ENCODE peak calls at places on chromosomes 7 and 10, in eight cellular contexts. One of them, this sample, is unnamed.
A peak's percentile ranks its signal among the peaks of the same experiment; 100 is the strongest.

GRCh38 chr10:61097026-61097425 is 153.0 kb upstream of the RHOBTB1 start:
- DNase-seq in activated gamma-delta T cell: no peak
- DNase-seq in CD8-positive, alpha-beta memory T cell: no peak
- DNase-seq in AG04450: no peak
- DNase-seq in activated T-cell treated with anti-CD3 and anti-CD28 coated beads, Interleukin-2, amount 50 U/mL, for 24 hours: no peak
- DNase-seq in lung: no peak
- DNase-seq in mesendoderm: no peak
- DNase-seq in stimulated activated CD4-positive, alpha-beta T cell treated with anti-CD3 and anti-CD28 coated beads, TNF-alpha, amount 100 ng/mL, for 24 hours: no peak
- DNase-seq in this sample: no peak

GRCh38 chr7:137937202-137937560 is 64.7 kb downstream of the CREB3L2 start:
- DNase-seq in CD8-positive, alpha-beta memory T cell: no peak
- DNase-seq in lung: no peak
- DNase-seq in stimulated activated CD4-positive, alpha-beta T cell treated with anti-CD3 and anti-CD28 coated beads, TNF-alpha, amount 100 ng/mL, for 24 hours: no peak
- DNase-seq in activated T-cell treated with anti-CD3 and anti-CD28 coated beads, Interleukin-2, amount 50 U/mL, for 24 hours: no peak
- DNase-seq in activated gamma-delta T cell: no peak
- DNase-seq in mesendoderm: no peak
- DNase-seq in AG04450: no peak
- DNase-seq in this sample: peak; percentile 78

GRCh38 chr7:130141161-130141857 is 63.9 kb downstream of the TMEM209 start:
- DNase-seq in stimulated activated CD4-positive, alpha-beta T cell treated with anti-CD3 and anti-CD28 coated beads, TNF-alpha, amount 100 ng/mL, for 24 hours: peak; percentile 32
- DNase-seq in lung: peak; percentile 89
- DNase-seq in CD8-positive, alpha-beta memory T cell: peak; percentile 53
- DNase-seq in activated T-cell treated with anti-CD3 and anti-CD28 coated beads, Interleukin-2, amount 50 U/mL, for 24 hours: peak; percentile 73
- DNase-seq in AG04450: peak; percentile 18
- DNase-seq in mesendoderm: peak; percentile 96
- DNase-seq in activated gamma-delta T cell: no peak
- DNase-seq in this sample: peak; percentile 94

GRCh38 chr7:25549315-25549933 is 321.1 kb upstream of the NPVF start:
- DNase-seq in activated T-cell treated with anti-CD3 and anti-CD28 coated beads, Interleukin-2, amount 50 U/mL, for 24 hours: no peak
- DNase-seq in AG04450: no peak
- DNase-seq in activated gamma-delta T cell: no peak
- DNase-seq in mesendoderm: no peak
- DNase-seq in stimulated activated CD4-positive, alpha-beta T cell treated with anti-CD3 and anti-CD28 coated beads, TNF-alpha, amount 100 ng/mL, for 24 hours: no peak
- DNase-seq in CD8-positive, alpha-beta memory T cell: no peak
- DNase-seq in lung: no peak
- DNase-seq in this sample: no peak

GRCh38 chr10:103854265-103854686 is 1.1 kb downstream of the SH3PXD2A start:
- DNase-seq in stimulated activated CD4-positive, alpha-beta T cell treated with anti-CD3 and anti-CD28 coated beads, TNF-alpha, amount 100 ng/mL, for 24 hours: no peak
- DNase-seq in CD8-positive, alpha-beta memory T cell: no peak
- DNase-seq in activated T-cell treated with anti-CD3 and anti-CD28 coated beads, Interleukin-2, amount 50 U/mL, for 24 hours: no peak
- DNase-seq in activated gamma-delta T cell: no peak
- DNase-seq in AG04450: no peak
- DNase-seq in mesendoderm: peak; percentile 85
- DNase-seq in lung: no peak
- DNase-seq in this sample: no peak

GRCh38 chr7:44981035-44981706 is 2.4 kb upstream of the MYO1G start:
- DNase-seq in lung: no peak
- DNase-seq in mesendoderm: no peak
- DNase-seq in activated T-cell treated with anti-CD3 and anti-CD28 coated beads, Interleukin-2, amount 50 U/mL, for 24 hours: peak; percentile 74
- DNase-seq in CD8-positive, alpha-beta memory T cell: no peak
- DNase-seq in activated gamma-delta T cell: no peak
- DNase-seq in AG04450: no peak
- DNase-seq in stimulated activated CD4-positive, alpha-beta T cell treated with anti-CD3 and anti-CD28 coated beads, TNF-alpha, amount 100 ng/mL, for 24 hours: peak; percentile 62
- DNase-seq in this sample: no peak

GRCh38 chr7:74097937-74098614 is 14.5 kb downstream of the LIMK1 start:
- DNase-seq in CD8-positive, alpha-beta memory T cell: no peak
- DNase-seq in lung: no peak
- DNase-seq in AG04450: peak; percentile 77
- DNase-seq in mesendoderm: peak; percentile 50
- DNase-seq in activated gamma-delta T cell: no peak
- DNase-seq in activated T-cell treated with anti-CD3 and anti-CD28 coated beads, Interleukin-2, amount 50 U/mL, for 24 hours: no peak
- DNase-seq in stimulated activated CD4-positive, alpha-beta T cell treated with anti-CD3 and anti-CD28 coated beads, TNF-alpha, amount 100 ng/mL, for 24 hours: no peak
- DNase-seq in this sample: peak; percentile 24

GRCh38 chr7:13414181-13414580 is 575.3 kb downstream of the ETV1 start:
- DNase-seq in mesendoderm: no peak
- DNase-seq in CD8-positive, alpha-beta memory T cell: no peak
- DNase-seq in AG04450: no peak
- DNase-seq in lung: no peak
- DNase-seq in activated gamma-delta T cell: no peak
- DNase-seq in activated T-cell treated with anti-CD3 and anti-CD28 coated beads, Interleukin-2, amount 50 U/mL, for 24 hours: no peak
- DNase-seq in stimulated activated CD4-positive, alpha-beta T cell treated with anti-CD3 and anti-CD28 coated beads, TNF-alpha, amount 100 ng/mL, for 24 hours: no peak
- DNase-seq in this sample: no peak

GRCh38 chr7:9201928-9202327 is 768.5 kb downstream of the NXPH1 start:
- DNase-seq in activated T-cell treated with anti-CD3 and anti-CD28 coated beads, Interleukin-2, amount 50 U/mL, for 24 hours: no peak
- DNase-seq in activated gamma-delta T cell: no peak
- DNase-seq in lung: no peak
- DNase-seq in AG04450: no peak
- DNase-seq in mesendoderm: peak; percentile 60
- DNase-seq in CD8-positive, alpha-beta memory T cell: no peak
- DNase-seq in stimulated activated CD4-positive, alpha-beta T cell treated with anti-CD3 and anti-CD28 coated beads, TNF-alpha, amount 100 ng/mL, for 24 hours: no peak
- DNase-seq in this sample: no peak

GRCh38 chr7:128275651-128276050 is 34.6 kb downstream of the LEP start:
- DNase-seq in activated T-cell treated with anti-CD3 and anti-CD28 coated beads, Interleukin-2, amount 50 U/mL, for 24 hours: no peak
- DNase-seq in AG04450: no peak
- DNase-seq in lung: no peak
- DNase-seq in CD8-positive, alpha-beta memory T cell: no peak
- DNase-seq in mesendoderm: no peak
- DNase-seq in activated gamma-delta T cell: no peak
- DNase-seq in stimulated activated CD4-positive, alpha-beta T cell treated with anti-CD3 and anti-CD28 coated beads, TNF-alpha, amount 100 ng/mL, for 24 hours: no peak
- DNase-seq in this sample: no peak

GRCh38 chr7:90850516-90850915 is 254.4 kb downstream of the CDK14 start:
- DNase-seq in stimulated activated CD4-positive, alpha-beta T cell treated with anti-CD3 and anti-CD28 coated beads, TNF-alpha, amount 100 ng/mL, for 24 hours: no peak
- DNase-seq in mesendoderm: peak; percentile 93
- DNase-seq in lung: no peak
- DNase-seq in activated T-cell treated with anti-CD3 and anti-CD28 coated beads, Interleukin-2, amount 50 U/mL, for 24 hours: no peak
- DNase-seq in CD8-positive, alpha-beta memory T cell: no peak
- DNase-seq in activated gamma-delta T cell: no peak
- DNase-seq in AG04450: no peak
- DNase-seq in this sample: no peak

GRCh38 chr7:12716134-12716667 is 28.8 kb downstream of the ARL4A start:
- DNase-seq in mesendoderm: no peak
- DNase-seq in activated T-cell treated with anti-CD3 and anti-CD28 coated beads, Interleukin-2, amount 50 U/mL, for 24 hours: no peak
- DNase-seq in CD8-positive, alpha-beta memory T cell: no peak
- DNase-seq in stimulated activated CD4-positive, alpha-beta T cell treated with anti-CD3 and anti-CD28 coated beads, TNF-alpha, amount 100 ng/mL, for 24 hours: no peak
- DNase-seq in AG04450: no peak
- DNase-seq in lung: no peak
- DNase-seq in activated gamma-delta T cell: no peak
- DNase-seq in this sample: no peak

GRCh38 chr7:11786186-11786585 is 45.8 kb downstream of the THSD7A start:
- DNase-seq in AG04450: no peak
- DNase-seq in activated gamma-delta T cell: no peak
- DNase-seq in lung: no peak
- DNase-seq in activated T-cell treated with anti-CD3 and anti-CD28 coated beads, Interleukin-2, amount 50 U/mL, for 24 hours: no peak
- DNase-seq in mesendoderm: peak; percentile 83
- DNase-seq in stimulated activated CD4-positive, alpha-beta T cell treated with anti-CD3 and anti-CD28 coated beads, TNF-alpha, amount 100 ng/mL, for 24 hours: no peak
- DNase-seq in CD8-positive, alpha-beta memory T cell: no peak
- DNase-seq in this sample: peak; percentile 53

GRCh38 chr7:43142703-43143102 is 30.3 kb downstream of the HECW1 start:
- DNase-seq in mesendoderm: no peak
- DNase-seq in stimulated activated CD4-positive, alpha-beta T cell treated with anti-CD3 and anti-CD28 coated beads, TNF-alpha, amount 100 ng/mL, for 24 hours: no peak
- DNase-seq in CD8-positive, alpha-beta memory T cell: no peak
- DNase-seq in activated gamma-delta T cell: no peak
- DNase-seq in lung: no peak
- DNase-seq in AG04450: no peak
- DNase-seq in activated T-cell treated with anti-CD3 and anti-CD28 coated beads, Interleukin-2, amount 50 U/mL, for 24 hours: no peak
- DNase-seq in this sample: no peak

GRCh38 chr7:158372400-158373302 is 215.0 kb downstream of the PTPRN2 start:
- DNase-seq in activated gamma-delta T cell: no peak
- DNase-seq in CD8-positive, alpha-beta memory T cell: no peak
- DNase-seq in stimulated activated CD4-positive, alpha-beta T cell treated with anti-CD3 and anti-CD28 coated beads, TNF-alpha, amount 100 ng/mL, for 24 hours: no peak
- DNase-seq in activated T-cell treated with anti-CD3 and anti-CD28 coated beads, Interleukin-2, amount 50 U/mL, for 24 hours: no peak
- DNase-seq in AG04450: no peak
- DNase-seq in lung: no peak
- DNase-seq in mesendoderm: no peak
- DNase-seq in this sample: no peak

GRCh38 chr10:12512292-12513002 is 163.1 kb downstream of the CAMK1D start:
- DNase-seq in activated gamma-delta T cell: no peak
- DNase-seq in lung: no peak
- DNase-seq in activated T-cell treated with anti-CD3 and anti-CD28 coated beads, Interleukin-2, amount 50 U/mL, for 24 hours: no peak
- DNase-seq in CD8-positive, alpha-beta memory T cell: no peak
- DNase-seq in AG04450: no peak
- DNase-seq in stimulated activated CD4-positive, alpha-beta T cell treated with anti-CD3 and anti-CD28 coated beads, TNF-alpha, amount 100 ng/mL, for 24 hours: no peak
- DNase-seq in mesendoderm: no peak
- DNase-seq in this sample: no peak

This sample was measured in thyroid gland.